ENCODE peak calls at places on chromosome 9, in eight cellular contexts. J, P, W, B, G, A, I and C are unnamed samples.

GRCh38 chr9:133149130-133150015 is 14.3 kb downstream of the GBGT1 start:
- DNase-seq in J (peak; percentile 92), P (peak; percentile 99), W (peak; percentile 79), B (peak; percentile 95), G (peak; percentile 85), A (peak; percentile 95), I (peak; percentile 80), C (peak; percentile 88)

GRCh38 chr9:83304686-83305085 is 233.5 kb downstream of the FRMD3 start:
- DNase-seq in J (no peak), P (no peak), W (no peak), B (peak; percentile 70), G (peak; percentile 97), A (no peak), I (peak; percentile 93), C (no peak)

GRCh38 chr9:801399-802071 is 40.0 kb upstream of the DMRT1 start:
- DNase-seq in J (no peak), P (no peak), W (no peak), B (no peak), G (peak; percentile 66), A (no peak), I (peak; percentile 81), C (no peak)

GRCh38 chr9:101463397-101463796 is 27.8 kb upstream of the ALDOB start:
- DNase-seq in J (no peak), P (no peak), W (no peak), B (no peak), G (peak; percentile 42), A (no peak), I (peak; percentile 69), C (no peak)

GRCh38 chr9:97501177-97501971 is at the start of gene TMOD1:
- DNase-seq in J (peak; percentile 83), P (peak; percentile 88), W (peak; percentile 26), B (peak; percentile 81), G (peak; percentile 15), A (peak; percentile 73), I (peak; percentile 13), C (no peak)

GRCh38 chr9:135181336-135181735 is 93.9 kb downstream of the OLFM1 start:
- DNase-seq in J (no peak), P (no peak), W (no peak), B (no peak), G (no peak), A (no peak), I (no peak), C (no peak)

GRCh38 chr9:32427111-32427873 is 42.8 kb downstream of the ACO1 start:
- DNase-seq in J (peak; percentile 2), P (no peak), W (no peak), B (peak; percentile 64), G (peak; percentile 41), A (no peak), I (peak; percentile 9), C (no peak)

GRCh38 chr9:115237383-115238087 is 119.6 kb upstream of the TNC start:
- DNase-seq in J (no peak), P (no peak), W (no peak), B (peak; percentile 11), G (peak; percentile 40), A (no peak), I (no peak), C (no peak)

GRCh38 chr9:133627341-133627740 is 8.8 kb upstream of the DBH start:
- DNase-seq in J (no peak), P (no peak), W (no peak), B (no peak), G (no peak), A (no peak), I (no peak), C (no peak)

GRCh38 chr9:73869261-73869660 is 627.9 kb upstream of the RORB start:
- DNase-seq in J (no peak), P (peak; percentile 80), W (peak; percentile 31), B (no peak), G (peak; percentile 78), A (no peak), I (peak; percentile 48), C (no peak)

GRCh38 chr9:97923529-97924108 is 1.3 kb upstream of the TRMO start:
- DNase-seq in J (peak; percentile 74), P (peak; percentile 84), W (peak; percentile 80), B (peak; percentile 80), G (peak; percentile 86), A (peak; percentile 81), I (peak; percentile 85), C (no peak)

GRCh38 chr9:76322810-76323209 is 71.4 kb downstream of the RFK start:
- DNase-seq in J (no peak), P (no peak), W (no peak), B (no peak), G (no peak), A (no peak), I (no peak), C (no peak)

GRCh38 chr9:93118863-93119702 is 15.0 kb downstream of the NINJ1 start:
- DNase-seq in J (no peak), P (no peak), W (no peak), B (no peak), G (no peak), A (no peak), I (no peak), C (no peak)

GRCh38 chr9:128685636-128686489 is 3.2 kb upstream of the SET start:
- DNase-seq in J (no peak), P (peak; percentile 48), W (peak; percentile 51), B (no peak), G (no peak), A (no peak), I (no peak), C (no peak)

GRCh38 chr9:20264896-20265295 is 357.4 kb downstream of the MLLT3 start:
- DNase-seq in J (no peak), P (no peak), W (no peak), B (no peak), G (no peak), A (no peak), I (no peak), C (no peak)

GRCh38 chr9:96158909-96159575 is 142.9 kb downstream of the HSD17B3 start:
- DNase-seq in J (no peak), P (no peak), W (no peak), B (no peak), G (no peak), A (no peak), I (no peak), C (no peak)

GRCh38 chr9:123556464-123557435 is 200.8 kb downstream of the CRB2 start:
- DNase-seq in J (no peak), P (no peak), W (no peak), B (no peak), G (no peak), A (no peak), I (no peak), C (no peak)

GRCh38 chr9:6552033-6552737 is 93.3 kb downstream of the GLDC start:
- DNase-seq in J (no peak), P (no peak), W (no peak), B (no peak), G (peak; percentile 64), A (peak; percentile 33), I (peak; percentile 92), C (no peak)
- TF ChIP-seq CTCF in J (no peak), P (no peak), W (no peak), B (no peak), G (peak; percentile 27), A (peak; percentile 2), I (peak; percentile 51), C (no peak)

GRCh38 chr9:91591627-91592026 is 168.0 kb upstream of the NFIL3 start:
- DNase-seq in J (no peak), P (no peak), W (no peak), B (no peak), G (no peak), A (no peak), I (no peak), C (no peak)
- TF ChIP-seq CTCF in J (no peak), P (no peak), W (no peak), B (no peak), G (no peak), A (no peak), I (no peak), C (no peak)

GRCh38 chr9:137064027-137064879 is 6.1 kb downstream of the SAPCD2 start:
- DNase-seq in J (peak; percentile 72), P (peak; percentile 64), W (peak; percentile 59), B (peak; percentile 77), G (peak; percentile 51), A (peak; percentile 82), I (no peak), C (no peak)
- TF ChIP-seq CTCF in J (peak; percentile 90), P (peak; percentile 95), W (peak; percentile 85), B (peak; percentile 92), G (peak; percentile 79), A (peak; percentile 92), I (peak; percentile 97), C (peak; percentile 94)

GRCh38 chr9:136336881-136337280 is 9.5 kb downstream of the GPSM1 start:
- DNase-seq in J (no peak), P (no peak), W (no peak), B (no peak), G (no peak), A (no peak), I (no peak), C (no peak)
- TF ChIP-seq CTCF in J (no peak), P (no peak), W (no peak), B (no peak), G (no peak), A (no peak), I (no peak), C (no peak)

DNA sequence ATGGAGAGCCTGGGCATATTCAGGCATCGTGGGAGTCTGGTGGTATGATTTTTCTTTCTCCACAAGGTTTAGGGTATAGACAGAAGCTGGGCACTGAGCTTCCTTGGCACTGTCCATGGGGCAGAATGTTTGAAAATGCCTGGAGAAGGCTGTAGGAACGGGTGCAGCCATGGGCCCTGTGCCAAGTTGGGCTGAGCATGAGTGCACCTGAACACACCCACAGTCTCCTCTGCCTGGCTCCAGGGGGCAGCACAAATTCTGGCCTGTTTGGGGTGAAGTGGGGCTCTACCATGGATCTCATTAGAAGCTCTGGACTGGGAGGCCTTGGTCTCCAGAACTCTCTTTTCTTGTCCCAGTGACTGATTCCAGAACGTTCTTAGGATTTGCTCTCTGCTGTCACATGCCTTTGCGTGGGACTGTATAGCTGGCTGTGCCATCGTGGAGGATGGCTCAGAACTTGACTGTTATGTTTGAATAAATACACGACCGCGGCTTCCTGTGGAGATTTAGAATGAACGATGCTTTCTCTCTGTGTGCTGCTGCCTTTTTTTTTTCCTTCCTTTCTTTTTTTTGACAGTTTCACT is 229.8 kb downstream of the FANCC start:
- DNase-seq in J (no peak), P (peak; percentile 15), W (no peak), B (peak; percentile 67), G (no peak), A (peak; percentile 48), I (no peak), C (no peak)
- TF ChIP-seq CTCF in J (no peak), P (no peak), W (no peak), B (no peak), G (no peak), A (peak; percentile 64), I (peak; percentile 24), C (no peak)

GRCh38 chr9:14314929-14315753 is 1.2 kb upstream of the NFIB start:
- DNase-seq in J (peak; percentile 24), P (no peak), W (no peak), B (peak; percentile 94), G (peak; percentile 92), A (peak; percentile 74), I (peak; percentile 92), C (peak; percentile 89)
- TF ChIP-seq CTCF in J (no peak), P (no peak), W (no peak), B (no peak), G (no peak), A (no peak), I (no peak), C (peak; percentile 35)